ENCODE peak calls at places on chromosome 17, in five cellular contexts. K, A, N, T and H are unnamed samples.

GRCh38 chr17:27354491-27355081 is 60.7 kb downstream of the WSB1 start:
- DNase-seq in K (no peak), A (no peak), N (no peak), T (peak), H (no peak)

GRCh38 chr17:59296190-59296589 is 35.3 kb upstream of the YPEL2 start:
- DNase-seq in K (no peak), A (no peak), N (no peak), T (peak), H (no peak)

GRCh38 chr17:60817187-60817586 is 139.5 kb downstream of the BCAS3 start:
- DNase-seq in K (no peak), A (no peak), N (no peak), T (no peak), H (no peak)

GRCh38 chr17:19372004-19372365 is 6.3 kb upstream of the MAPK7 start:
- DNase-seq in K (no peak), A (no peak), N (no peak), T (no peak), H (no peak)

GRCh38 chr17:79834575-79835469 is 4.4 kb downstream of the CBX4 start:
- DNase-seq in K (peak), A (no peak), N (no peak), T (no peak), H (peak)

GRCh38 chr17:48843172-48843900 is 12.5 kb downstream of the CALCOCO2 start:
- DNase-seq in K (no peak), A (no peak), N (no peak), T (no peak), H (no peak)

GRCh38 chr17:43366809-43367587 is 31.8 kb upstream of the ARL4D start:
- DNase-seq in K (no peak), A (no peak), N (no peak), T (no peak), H (no peak)

GRCh38 chr17:79444226-79444625 is 166.6 kb downstream of the RBFOX3 start:
- DNase-seq in K (no peak), A (no peak), N (no peak), T (no peak), H (no peak)

GRCh38 chr17:42381898-42382297 is 6.3 kb downstream of the STAT3 start:
- DNase-seq in K (no peak), A (no peak), N (no peak), T (no peak), H (no peak)

GRCh38 chr17:58189436-58190146 is 2.9 kb upstream of the EPX start:
- DNase-seq in K (peak), A (peak), N (peak), T (peak), H (no peak)

GRCh38 chr17:61775364-61775763 is 88.0 kb downstream of the BRIP1 start:
- DNase-seq in K (no peak), A (no peak), N (no peak), T (no peak), H (no peak)

GRCh38 chr17:74089869-74090464 is 113.5 kb upstream of the RPL38 start:
- DNase-seq in K (no peak), A (no peak), N (peak), T (peak), H (peak)

GRCh38 chr17:79459003-79459655 is 151.7 kb downstream of the RBFOX3 start:
- DNase-seq in K (no peak), A (no peak), N (no peak), T (no peak), H (no peak)

GRCh38 chr17:4584125-4584834 is at the start of gene SMTNL2:
- DNase-seq in K (peak), A (no peak), N (peak), T (no peak), H (peak)

GRCh38 chr17:71286625-71287024 is 834.2 kb upstream of the SOX9 start:
- DNase-seq in K (no peak), A (no peak), N (no peak), T (no peak), H (no peak)

GRCh38 chr17:13114601-13115024 is 96.8 kb upstream of the ELAC2 start:
- DNase-seq in K (peak), A (no peak), N (peak), T (no peak), H (peak)

GRCh38 chr17:41486809-41487530 is 2.7 kb downstream of the KRT36 start:
- DNase-seq in K (no peak), A (peak), N (no peak), T (peak), H (peak)

GRCh38 chr17:80287806-80288579 is 27.3 kb downstream of the RNF213 start:
- DNase-seq in K (no peak), A (no peak), N (no peak), T (no peak), H (no peak)

GRCh38 chr17:78409191-78409621 is 30.8 kb downstream of the PGS1 start:
- DNase-seq in K (no peak), A (no peak), N (no peak), T (peak), H (no peak)

GRCh38 chr17:34153988-34154387 is 101.1 kb upstream of the CCL2 start:
- DNase-seq in K (no peak), A (no peak), N (no peak), T (no peak), H (no peak)

GRCh38 chr17:65389956-65390355 is 171.5 kb downstream of the AXIN2 start:
- DNase-seq in K (no peak), A (no peak), N (no peak), T (no peak), H (no peak)

GRCh38 chr17:43212641-43213490 is 1.2 kb downstream of the TMEM106A start:
- DNase-seq in K (no peak), A (no peak), N (no peak), T (no peak), H (no peak)

GRCh38 chr17:17403899-17404576 is 72.8 kb upstream of the MED9 start:
- DNase-seq in K (no peak), A (peak), N (no peak), T (no peak), H (no peak)

GRCh38 chr17:1170739-1171138 is 9.0 kb downstream of the ABR start:
- DNase-seq in K (no peak), A (no peak), N (no peak), T (no peak), H (no peak)

GRCh38 chr17:69325518-69326301 is 1.2 kb downstream of the ABCA5 start:
- DNase-seq in K (no peak), A (no peak), N (no peak), T (peak), H (no peak)

GRCh38 chr17:14211778-14212177 is 24.9 kb downstream of the CDRT15 start:
- DNase-seq in K (peak), A (no peak), N (no peak), T (no peak), H (no peak)

GRCh38 chr17:32100971-32101631 is 41.2 kb upstream of the RHOT1 start:
- DNase-seq in K (no peak), A (peak), N (no peak), T (peak), H (no peak)

GRCh38 chr17:16662936-16663335 is 9.3 kb upstream of the ZNF624 start:
- DNase-seq in K (no peak), A (no peak), N (no peak), T (no peak), H (no peak)

GRCh38 chr17:28404812-28405570 is 1.0 kb downstream of the SLC46A1 start:
- DNase-seq in K (no peak), A (no peak), N (no peak), T (no peak), H (no peak)
- TF ChIP-seq CTCF in K (no peak), A (no peak), N (no peak), T (no peak), H (no peak)

GRCh38 chr17:72699566-72699965 is 392.9 kb downstream of the SLC39A11 start:
- DNase-seq in K (no peak), A (no peak), N (no peak), T (no peak), H (no peak)
- TF ChIP-seq CTCF in K (no peak), A (no peak), N (no peak), T (no peak), H (no peak)

GRCh38 chr17:57016764-57017116 is 38.8 kb downstream of the SCPEP1 start:
- DNase-seq in K (no peak), A (no peak), N (no peak), T (peak), H (no peak)

GRCh38 chr17:57017625-57018024 is 39.7 kb downstream of the SCPEP1 start:
- DNase-seq in K (no peak), A (no peak), N (no peak), T (no peak), H (no peak)

GRCh38 chr17:57011482-57012015 is 33.6 kb downstream of the SCPEP1 start:
- DNase-seq in K (no peak), A (no peak), N (no peak), T (no peak), H (no peak)

GRCh38 chr17:57020208-57020607 is 42.3 kb downstream of the SCPEP1 start:
- DNase-seq in K (no peak), A (no peak), N (no peak), T (no peak), H (no peak)

DNA sequence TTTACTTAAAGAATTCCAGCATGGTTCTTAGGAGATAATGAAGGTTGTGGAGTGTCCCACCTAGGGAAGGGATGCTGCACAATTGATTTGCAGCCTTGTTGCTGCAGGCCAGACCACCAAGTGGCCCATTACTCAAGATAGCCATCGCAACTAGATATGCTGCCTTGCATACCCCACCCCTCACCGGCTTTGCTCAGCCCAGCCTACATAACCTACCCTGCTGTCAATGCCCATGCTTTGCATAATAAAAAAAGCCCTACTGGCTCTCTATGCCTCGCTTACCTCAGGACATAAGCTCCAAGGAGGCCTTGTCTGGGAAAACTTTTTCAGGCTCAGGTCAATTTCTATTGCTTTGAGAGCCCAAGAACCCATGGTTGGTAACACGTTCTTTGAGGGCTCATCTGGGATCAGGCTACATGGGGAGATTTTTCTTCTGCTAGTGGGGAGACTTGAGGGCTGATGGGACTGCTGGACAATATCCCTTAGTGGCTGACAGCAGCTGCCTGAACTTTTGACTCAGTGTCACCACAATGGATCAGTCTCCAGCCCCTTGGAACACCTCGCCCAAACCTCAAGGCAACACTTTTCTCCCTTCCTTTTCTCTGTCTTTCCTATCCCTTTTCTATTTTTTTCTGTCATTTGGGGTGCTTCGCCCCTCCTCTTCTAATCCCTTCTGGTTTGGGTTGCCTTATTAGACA is 38.3 kb downstream of the SCPEP1 start:
- DNase-seq in K (no peak), A (no peak), N (no peak), T (no peak), H (no peak)
- TF ChIP-seq CTCF in K (no peak), A (no peak), N (no peak), T (no peak), H (no peak)

GRCh38 chr17:9984768-9985167 is 79.7 kb upstream of the RCVRN start:
- DNase-seq in K (no peak), A (no peak), N (no peak), T (no peak), H (no peak)

GRCh38 chr17:9979463-9979995 is 74.5 kb upstream of the RCVRN start:
- DNase-seq in K (no peak), A (no peak), N (no peak), T (no peak), H (no peak)

GRCh38 chr17:9981344-9981915 is 76.4 kb upstream of the RCVRN start:
- DNase-seq in K (no peak), A (no peak), N (no peak), T (no peak), H (no peak)

GRCh38 chr17:9985622-9986021 is 80.6 kb upstream of the RCVRN start:
- DNase-seq in K (no peak), A (no peak), N (no peak), T (no peak), H (no peak)

DNA sequence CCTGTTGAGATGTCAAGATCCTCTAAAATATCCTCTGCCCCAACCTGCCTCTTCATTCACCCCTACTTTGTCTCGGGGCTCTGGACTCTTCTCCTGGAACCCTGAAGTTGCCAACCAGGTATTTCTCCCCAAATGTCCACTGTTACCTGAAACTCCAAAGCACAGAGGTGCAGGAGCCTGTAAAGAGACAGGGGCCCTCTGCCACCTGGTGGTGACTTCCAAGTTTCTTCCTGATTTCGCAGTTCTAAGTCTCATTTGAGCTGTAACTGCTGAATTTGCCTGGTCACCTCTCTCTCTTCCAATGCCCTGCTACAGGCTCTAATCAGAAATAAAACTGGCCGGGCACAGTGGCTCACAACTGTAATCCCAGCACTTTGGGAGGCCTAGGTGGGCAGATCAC is 77.1 kb upstream of the RCVRN start:
- DNase-seq in K (no peak), A (no peak), N (peak), T (peak), H (no peak)
- TF ChIP-seq CTCF in K (no peak), A (no peak), N (peak), T (no peak), H (peak)

DNA sequence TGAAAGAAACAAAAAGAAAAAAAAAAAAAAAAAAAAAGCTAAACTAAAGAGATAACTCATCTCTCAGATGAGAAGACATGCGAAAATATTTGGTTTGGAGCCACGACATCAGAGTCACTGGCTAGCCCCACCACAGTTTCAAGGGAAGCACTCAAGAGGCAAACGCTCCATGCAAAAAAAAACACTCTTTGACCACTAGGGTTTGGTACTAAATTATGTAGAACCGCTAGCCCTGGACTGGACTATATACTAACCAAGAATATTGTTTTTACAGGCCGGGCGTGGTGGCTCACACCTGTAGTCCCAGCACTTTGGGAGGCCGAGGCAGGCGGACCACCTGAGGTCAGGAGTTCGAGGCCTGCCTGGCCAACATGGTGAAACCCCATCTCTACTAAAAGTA is 37.3 kb downstream of the METTL16 start:
- DNase-seq in K (no peak), A (no peak), N (no peak), T (no peak), H (no peak)
- TF ChIP-seq CTCF in K (no peak), A (no peak), N (no peak), T (no peak), H (no peak)

GRCh38 chr17:5793157-5793556 is 208.8 kb upstream of the NLRP1 start:
- DNase-seq in K (no peak), A (no peak), N (no peak), T (no peak), H (no peak)
- TF ChIP-seq CTCF in K (no peak), A (peak), N (no peak), T (no peak), H (peak)

GRCh38 chr17:30236807-30237206 is 1.3 kb upstream of the SLC6A4 start:
- DNase-seq in K (peak), A (peak), N (peak), T (peak), H (peak)
- TF ChIP-seq CTCF in K (no peak), A (peak), N (peak), T (peak), H (peak)

DNA sequence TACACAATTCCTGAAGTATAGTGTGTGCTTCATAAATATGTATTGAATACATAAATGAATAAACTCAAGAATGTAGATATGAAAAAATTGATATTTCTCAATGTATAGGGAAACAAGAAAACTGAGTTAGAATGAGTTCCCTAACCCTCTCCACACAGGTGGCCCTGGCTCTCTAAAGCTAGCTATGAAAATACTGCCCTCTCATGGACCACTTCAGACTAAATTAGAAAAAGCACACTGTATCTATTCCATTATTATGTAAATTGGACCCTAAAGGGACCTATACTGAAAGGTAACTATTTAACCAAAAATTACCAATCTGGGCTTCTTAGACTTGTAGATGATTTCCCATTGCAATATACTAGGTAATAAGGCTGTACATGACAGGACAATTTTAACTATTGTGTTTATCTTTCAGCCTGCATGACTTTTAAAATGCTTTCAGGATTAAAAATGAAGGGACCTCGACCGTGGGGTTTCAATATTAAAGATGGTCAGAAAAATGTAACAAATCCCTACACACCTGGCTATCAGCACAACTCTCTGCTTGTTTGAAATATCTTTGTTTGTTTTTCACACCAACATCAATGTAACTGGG is 672.5 kb upstream of the KIF2B start:
- DNase-seq in K (no peak), A (no peak), N (no peak), T (no peak), H (no peak)
- TF ChIP-seq CTCF in K (no peak), A (no peak), N (peak), T (no peak), H (peak)